ENCODE peak calls at places on chromosomes 2 and 18, in ten cellular contexts. P, T, S, Q, D, N, V, B, F and R are unnamed samples.

GRCh38 chr2:171798156-171798815 is 95.8 kb downstream of the SLC25A12 start:
- DNase-seq in S (no peak), V (no peak), F (no peak), D (no peak), T (no peak), N (peak; percentile 37), Q (no peak), P (peak; percentile 82), B (peak; percentile 14), R (no peak)

GRCh38 chr2:10619643-10620042 is 70.1 kb downstream of the NOL10 start:
- DNase-seq in F (no peak), T (no peak), B (no peak), Q (no peak), P (no peak), V (no peak), N (peak; percentile 38), S (no peak), D (no peak), R (no peak)

GRCh38 chr2:101012706-101013181 is 10.7 kb downstream of the RPL31 start:
- DNase-seq in Q (peak; percentile 28), D (peak; percentile 55), P (peak; percentile 44), S (no peak), F (no peak), N (peak; percentile 66), T (no peak), V (no peak), B (no peak), R (peak; percentile 10)

GRCh38 chr18:21303913-21304312 is 61.9 kb downstream of the GREB1L start:
- DNase-seq in F (no peak), B (no peak), S (no peak), T (no peak), P (no peak), D (no peak), Q (no peak), N (no peak), V (no peak), R (no peak)

GRCh38 chr2:66569974-66570373 is 135.0 kb downstream of the MEIS1 start:
- DNase-seq in N (no peak), D (no peak), Q (no peak), P (no peak), T (no peak), B (no peak), F (no peak), V (no peak), S (no peak), R (no peak)

GRCh38 chr18:3058328-3059191 is 45.6 kb upstream of the LPIN2 start:
- DNase-seq in D (no peak), S (no peak), T (no peak), P (no peak), V (no peak), Q (peak; percentile 39), N (no peak), B (no peak), F (no peak), R (no peak)

GRCh38 chr18:3062798-3063563 is 50.0 kb upstream of the LPIN2 start:
- DNase-seq in T (peak; percentile 60), B (no peak), S (peak; percentile 64), Q (peak; percentile 62), V (peak; percentile 51), D (peak; percentile 71), F (no peak), P (peak; percentile 79), N (peak; percentile 44), R (peak; percentile 12)

GRCh38 chr18:9742588-9743131 is 34.6 kb downstream of the RAB31 start:
- DNase-seq in V (no peak), N (no peak), D (peak; percentile 28), S (no peak), T (no peak), F (no peak), P (no peak), Q (no peak), B (no peak), R (no peak)

GRCh38 chr2:203446071-203446481 is 89.0 kb downstream of the RAPH1 start:
- DNase-seq in D (no peak), S (no peak), B (no peak), N (peak; percentile 77), F (no peak), P (no peak), V (no peak), T (no peak), Q (no peak), R (no peak)

GRCh38 chr2:46847185-46847710 is 68.4 kb downstream of the MCFD2 start:
- DNase-seq in S (no peak), T (no peak), Q (no peak), B (peak; percentile 92), P (no peak), V (no peak), D (no peak), F (no peak), N (peak; percentile 97), R (peak; percentile 82)

GRCh38 chr18:24913507-24914147 is 438.3 kb downstream of the ZNF521 start:
- DNase-seq in B (no peak), Q (no peak), P (no peak), S (no peak), F (no peak), V (no peak), T (no peak), D (no peak), N (no peak), R (no peak)

GRCh38 chr2:240737958-240738357 is 46.3 kb downstream of the AQP12A start:
- DNase-seq in Q (no peak), V (no peak), S (no peak), B (no peak), T (no peak), P (no peak), N (no peak), F (no peak), D (no peak), R (no peak)

GRCh38 chr18:75350857-75351256 is 76.6 kb downstream of the SMIM21 start:
- DNase-seq in Q (no peak), V (no peak), P (no peak), S (no peak), N (no peak), B (no peak), D (no peak), F (no peak), T (no peak), R (no peak)

GRCh38 chr2:196823750-196824149 is 14.6 kb upstream of the C2orf66 start:
- DNase-seq in P (no peak), N (peak; percentile 64), V (no peak), S (no peak), F (no peak), T (no peak), Q (no peak), B (no peak), D (no peak), R (no peak)

GRCh38 chr2:11563784-11564666 is 30.2 kb downstream of the GREB1 start:
- DNase-seq in Q (no peak), F (no peak), V (no peak), N (no peak), P (no peak), S (no peak), T (no peak), B (no peak), D (no peak), R (no peak)

GRCh38 chr2:29615841-29616240 is 305.5 kb downstream of the ALK start:
- DNase-seq in Q (no peak), P (no peak), D (no peak), F (no peak), N (no peak), V (no peak), S (no peak), T (no peak), B (no peak), R (no peak)

GRCh38 chr2:126653102-126653501 is 2.9 kb upstream of the GYPC start:
- DNase-seq in S (no peak), P (no peak), Q (no peak), V (no peak), B (no peak), D (no peak), T (no peak), F (no peak), N (no peak), R (no peak)

GRCh38 chr18:77147418-77147852 is 14.9 kb upstream of the MBP start:
- DNase-seq in Q (no peak), V (no peak), N (no peak), B (no peak), D (no peak), P (no peak), S (no peak), F (no peak), T (no peak), R (no peak)

GRCh38 chr2:69911985-69912563 is 2.8 kb upstream of the MXD1 start:
- DNase-seq in S (no peak), N (peak; percentile 76), P (peak; percentile 73), T (peak; percentile 46), D (no peak), Q (peak; percentile 66), F (no peak), B (peak; percentile 48), V (peak; percentile 28), R (peak; percentile 19)

GRCh38 chr2:132560562-132560961 is 109.4 kb downstream of the LYPD1 start:
- DNase-seq in V (no peak), N (no peak), Q (no peak), S (no peak), D (no peak), P (no peak), F (no peak), B (no peak), T (no peak), R (no peak)

GRCh38 chr2:209600257-209601180 is 171.1 kb upstream of the UNC80 start:
- DNase-seq in D (no peak), N (no peak), B (no peak), F (no peak), P (peak; percentile 44), V (no peak), T (no peak), Q (no peak), S (no peak), R (no peak)

GRCh38 chr2:163692611-163693482 is 43.0 kb downstream of the FIGN start:
- DNase-seq in F (no peak), S (no peak), D (no peak), Q (no peak), N (peak; percentile 51), P (no peak), V (no peak), B (no peak), T (no peak), R (no peak)

GRCh38 chr2:59824314-59824713 is 729.1 kb downstream of the BCL11A start:
- DNase-seq in N (no peak), F (no peak), T (no peak), P (no peak), S (no peak), D (no peak), Q (no peak), V (no peak), B (peak; percentile 59), R (no peak)

GRCh38 chr2:40304340-40304739 is 147.6 kb downstream of the SLC8A1 start:
- DNase-seq in P (no peak), N (no peak), B (no peak), V (no peak), S (no peak), F (no peak), T (no peak), Q (no peak), D (no peak), R (no peak)

GRCh38 chr2:20599001-20599600 is 51.8 kb downstream of the HS1BP3 start:
- DNase-seq in F (no peak), T (no peak), P (no peak), B (no peak), S (no peak), V (no peak), N (no peak), Q (no peak), D (no peak), R (no peak)

GRCh38 chr2:140108706-140109472 is 1328.7 kb upstream of the NXPH2 start:
- DNase-seq in T (no peak), S (no peak), F (no peak), N (no peak), B (no peak), D (no peak), P (no peak), Q (no peak), V (no peak), R (no peak)

GRCh38 chr2:88834866-88835265 is 143.4 kb downstream of the RPIA start:
- DNase-seq in T (no peak), S (no peak), Q (no peak), N (no peak), B (no peak), F (no peak), D (no peak), V (no peak), P (no peak), R (no peak)

GRCh38 chr2:71932027-71932779 is 215.5 kb downstream of the CYP26B1 start:
- DNase-seq in F (no peak), D (no peak), Q (no peak), B (no peak), N (no peak), T (peak; percentile 5), S (no peak), P (no peak), V (no peak), R (no peak)